ENCODE peak calls at places on chromosomes 7 and 10, in eight cellular contexts. W is AG04450, Y is tibial artery, Z is mesendoderm, V is thoracic aorta, P is hepatocyte, L is neural progenitor cell, M is adrenal gland. B is an unnamed sample.

GRCh38 chr10:24993237-24993958 is 22.6 kb downstream of the ENKUR start:
- DNase-seq in V (no peak), L (no peak), P (no peak), M (no peak), W (no peak), Y (no peak), Z (no peak), B (no peak)

GRCh38 chr7:2190531-2190930 is 42.2 kb downstream of the MAD1L1 start:
- DNase-seq in W (no peak), V (no peak), Y (no peak), P (no peak), Z (peak), M (no peak), L (no peak), B (no peak)

GRCh38 chr7:42831051-42831952 is 80.6 kb downstream of the C7orf25 start:
- DNase-seq in L (peak), Y (peak), Z (peak), P (peak), V (no peak), M (peak), W (no peak), B (no peak)

GRCh38 chr10:113639966-113640365 is 23.9 kb downstream of the NRAP start:
- DNase-seq in M (no peak), W (no peak), L (no peak), Y (no peak), V (no peak), Z (no peak), P (no peak), B (no peak)

GRCh38 chr10:22316286-22317120 is at the start of gene COMMD3:
- DNase-seq in P (peak), W (peak), L (peak), Y (peak), Z (peak), V (no peak), M (peak), B (peak)

GRCh38 chr10:66852811-66853210 is 73.0 kb upstream of the LRRTM3 start:
- DNase-seq in V (no peak), P (no peak), W (no peak), L (no peak), M (no peak), Z (no peak), Y (no peak), B (no peak)

GRCh38 chr10:75398630-75399460 is 2.7 kb downstream of the ZNF503 start:
- DNase-seq in V (no peak), Y (no peak), M (peak), Z (peak), P (peak), W (no peak), L (peak), B (no peak)

GRCh38 chr7:13197501-13197900 is 510.1 kb downstream of the ARL4A start:
- DNase-seq in M (no peak), L (no peak), V (no peak), P (no peak), W (peak), Z (no peak), Y (no peak), B (no peak)

GRCh38 chr7:153567426-153567825 is 484.8 kb upstream of the DPP6 start:
- DNase-seq in Y (peak), W (no peak), Z (no peak), V (no peak), M (no peak), L (no peak), P (no peak), B (no peak)

GRCh38 chr7:65239707-65240352 is 133.8 kb upstream of the ZNF92 start:
- DNase-seq in P (peak), W (no peak), Y (no peak), L (peak), Z (peak), M (peak), V (no peak), B (no peak)

GRCh38 chr7:71633571-71634008 is 501.6 kb downstream of the GALNT17 start:
- DNase-seq in P (peak), Y (no peak), W (peak), L (peak), Z (peak), V (no peak), M (peak), B (no peak)

GRCh38 chr10:102422586-102423129 is 2.0 kb downstream of the FBXL15 start:
- DNase-seq in V (no peak), P (peak), W (no peak), Z (peak), L (peak), M (peak), Y (peak), B (no peak)

GRCh38 chr10:102424916-102425315 is 4.3 kb downstream of the FBXL15 start:
- DNase-seq in M (no peak), Z (no peak), L (no peak), Y (no peak), W (no peak), V (no peak), P (no peak), B (no peak)

GRCh38 chr10:102421645-102422585 is 1.3 kb downstream of the FBXL15 start:
- DNase-seq in P (peak), V (no peak), Z (peak), Y (no peak), L (peak), M (peak), W (no peak), B (peak)

GRCh38 chr10:102424145-102424544 is 3.5 kb downstream of the FBXL15 start:
- DNase-seq in V (no peak), W (no peak), M (no peak), L (no peak), P (no peak), Z (no peak), Y (no peak), B (no peak)

GRCh38 chr10:102423372-102423968 is 2.8 kb downstream of the FBXL15 start:
- DNase-seq in P (no peak), W (no peak), M (no peak), L (no peak), V (no peak), Z (no peak), Y (no peak), B (no peak)
- H3K4me3 ChIP-seq in P (no peak), W (no peak), M (no peak), L (no peak), V (no peak), Z (no peak), Y (no peak), B (no peak)

GRCh38 chr10:77835669-77836086 is 90.9 kb downstream of the DLG5 start:
- DNase-seq in V (no peak), M (peak), P (no peak), Z (no peak), Y (no peak), L (no peak), W (no peak), B (no peak)

GRCh38 chr10:77836299-77836820 is 90.2 kb downstream of the DLG5 start:
- DNase-seq in L (no peak), Y (peak), P (no peak), Z (no peak), M (peak), W (no peak), V (no peak), B (peak)

GRCh38 chr10:77833792-77834191 is 92.8 kb downstream of the DLG5 start:
- DNase-seq in M (no peak), Y (no peak), Z (no peak), V (no peak), P (no peak), L (no peak), W (no peak), B (no peak)

GRCh38 chr10:77834540-77834939 is 92.0 kb downstream of the DLG5 start:
- DNase-seq in M (no peak), L (no peak), V (no peak), Y (no peak), P (no peak), Z (no peak), W (no peak), B (no peak)

GRCh38 chr10:77834943-77835668 is 91.4 kb downstream of the DLG5 start:
- DNase-seq in Z (no peak), L (no peak), P (no peak), V (no peak), W (no peak), Y (no peak), M (no peak), B (no peak)
- H3K27ac ChIP-seq in Z (no peak), L (no peak), P (no peak), V (no peak), W (peak), Y (no peak), M (peak), B (peak)

DNA sequence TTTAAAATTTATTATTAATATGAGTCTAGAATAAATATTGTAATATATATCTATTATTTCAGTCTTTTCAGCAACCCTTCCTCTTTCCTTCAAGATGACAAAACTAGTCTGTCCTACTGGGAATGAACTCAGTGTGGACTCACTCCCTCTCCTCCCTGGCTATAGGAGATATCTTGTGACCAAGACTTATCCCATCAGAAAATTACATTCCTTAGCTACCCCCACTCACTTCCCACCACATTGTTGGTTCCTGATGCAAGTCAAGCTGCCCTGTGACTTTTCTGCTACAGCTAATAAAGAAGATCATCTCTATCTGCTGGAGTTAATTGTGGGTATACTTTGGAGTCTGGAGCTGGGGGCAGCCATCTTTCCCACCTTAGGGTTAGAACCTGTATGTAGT is 28.0 kb upstream of the MCU start:
- DNase-seq in P (no peak), Z (peak), L (no peak), M (no peak), W (no peak), V (no peak), Y (no peak), B (no peak)
- H3K4me3 ChIP-seq in P (no peak), Z (no peak), L (no peak), M (no peak), W (no peak), V (no peak), Y (no peak), B (no peak)

DNA sequence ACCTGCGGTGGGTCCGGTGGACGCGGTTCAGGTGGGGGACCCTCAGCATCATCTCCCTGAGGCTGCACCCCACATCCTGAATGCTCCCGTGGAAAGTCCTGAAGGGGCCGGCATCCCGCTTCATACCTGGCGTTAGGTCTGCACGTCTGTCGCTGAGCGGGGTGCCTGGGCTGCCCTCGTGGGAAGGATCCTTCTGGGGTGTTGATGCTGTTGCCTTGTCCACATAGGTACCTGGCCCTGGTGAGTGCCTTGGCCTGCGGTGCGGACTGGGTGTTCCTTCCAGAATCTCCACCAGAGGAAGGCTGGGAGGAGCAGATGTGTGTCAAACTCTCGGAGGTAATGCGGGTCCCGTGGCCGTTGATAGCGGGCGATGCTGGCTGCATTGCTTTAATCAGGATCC is 37.8 kb downstream of the PFKP start:
- DNase-seq in P (no peak), M (no peak), Y (no peak), L (no peak), W (no peak), V (no peak), Z (no peak), B (no peak)
- H3K27ac ChIP-seq in P (no peak), M (no peak), Y (no peak), L (no peak), W (no peak), V (peak), Z (no peak), B (no peak)

GRCh38 chr10:96701265-96701664 is 19.0 kb downstream of the PIK3AP1 start:
- DNase-seq in W (no peak), P (no peak), Z (no peak), M (no peak), Y (no peak), L (no peak), V (no peak), B (no peak)
- H3K4me3 ChIP-seq in W (no peak), P (no peak), Z (no peak), M (no peak), Y (no peak), L (no peak), V (no peak), B (no peak)

GRCh38 chr10:31321396-31321941 is 2.5 kb downstream of the ZEB1 start:
- DNase-seq in L (peak), Y (no peak), W (no peak), V (no peak), M (no peak), Z (no peak), P (no peak), B (peak)
- H3K27ac ChIP-seq in L (no peak), Y (peak), W (peak), V (peak), M (no peak), Z (no peak), P (peak), B (peak)

GRCh38 chr7:140242057-140243031 is 65.6 kb upstream of the KDM7A start:
- DNase-seq in P (peak), Z (peak), W (no peak), L (no peak), M (peak), Y (peak), V (no peak), B (no peak)

GRCh38 chr7:140239653-140239935 is 62.8 kb upstream of the KDM7A start:
- DNase-seq in Z (no peak), V (no peak), Y (no peak), M (no peak), P (no peak), W (no peak), L (no peak), B (no peak)

GRCh38 chr7:140236626-140237025 is 59.8 kb upstream of the KDM7A start:
- DNase-seq in P (no peak), M (no peak), Y (no peak), W (no peak), L (no peak), Z (no peak), V (no peak), B (no peak)

GRCh38 chr7:140237390-140237789 is 60.6 kb upstream of the KDM7A start:
- DNase-seq in V (no peak), L (no peak), M (no peak), P (no peak), W (no peak), Z (no peak), Y (no peak), B (no peak)

DNA sequence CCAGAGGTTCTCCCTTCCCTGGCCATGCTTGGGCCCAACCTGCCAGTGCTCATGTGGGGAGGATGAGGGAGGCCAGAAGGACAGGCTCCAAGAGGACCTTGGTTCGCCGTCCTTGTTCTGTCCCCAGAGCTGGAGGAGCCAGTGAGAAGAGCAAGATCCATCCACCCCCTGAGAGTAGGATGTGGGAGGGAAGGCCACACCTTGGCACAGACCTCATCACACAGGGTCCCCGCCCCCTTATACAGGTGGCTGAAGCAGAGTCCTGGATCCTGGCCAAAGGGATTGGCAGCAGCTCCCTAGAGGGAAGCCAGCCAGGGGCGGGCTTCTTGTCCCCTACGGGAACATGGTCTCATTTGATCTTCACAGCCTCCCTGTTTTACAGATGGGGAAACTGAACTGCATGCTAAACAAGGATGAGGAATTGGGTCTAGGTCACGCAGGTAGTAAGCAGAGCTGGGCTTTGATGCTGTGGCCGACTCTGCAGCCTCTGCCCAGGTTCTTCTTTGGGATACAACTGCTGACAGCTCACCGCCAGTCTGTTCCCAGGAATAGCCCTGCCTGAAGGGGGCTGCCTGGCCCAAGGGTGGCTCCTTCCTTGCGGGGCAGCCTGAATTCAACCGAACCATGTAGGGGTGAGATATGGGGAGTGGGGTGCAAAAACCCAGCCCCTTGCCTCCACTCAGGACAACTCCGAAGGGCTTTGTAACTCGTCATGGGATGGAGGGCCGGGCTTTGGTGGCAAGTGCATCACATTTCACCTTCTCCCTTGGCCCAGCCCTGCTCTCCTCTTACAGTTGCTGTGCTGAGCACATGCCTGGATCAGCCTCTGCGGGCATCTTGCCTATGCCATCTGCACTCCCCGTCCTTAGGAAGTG is 62.2 kb upstream of the KDM7A start:
- DNase-seq in L (no peak), Y (no peak), M (no peak), V (no peak), W (no peak), Z (no peak), P (peak), B (no peak)
- H3K4me3 ChIP-seq in L (no peak), Y (no peak), M (no peak), V (no peak), W (no peak), Z (no peak), P (no peak), B (no peak)

GRCh38 chr10:60905580-60905979 is 38.4 kb downstream of the RHOBTB1 start:
- DNase-seq in W (peak), V (peak), Y (peak), L (no peak), Z (no peak), M (no peak), P (no peak), B (no peak)
- H3K27ac ChIP-seq in W (no peak), V (peak), Y (peak), L (no peak), Z (no peak), M (no peak), P (no peak), B (no peak)

GRCh38 chr10:120493411-120494312 is 36.6 kb downstream of the PLPP4 start:
- DNase-seq in Z (no peak), Y (no peak), M (no peak), V (no peak), P (no peak), L (no peak), W (no peak), B (no peak)
- H3K4me3 ChIP-seq in Z (no peak), Y (no peak), M (no peak), V (no peak), P (no peak), L (no peak), W (no peak), B (no peak)

GRCh38 chr7:130380861-130381455 is 664 bp downstream of the CPA1 start:
- DNase-seq in Y (no peak), W (no peak), P (no peak), V (no peak), M (no peak), L (no peak), Z (no peak), B (no peak)
- H3K27ac ChIP-seq in Y (no peak), W (no peak), P (no peak), V (no peak), M (no peak), L (no peak), Z (no peak), B (no peak)

B was measured in CD4-positive, alpha-beta memory T cell.